ENCODE peak calls at places on chromosomes 3 and 15, in eight cellular contexts. R is stomach; E is anterior cingulate cortex; H is bronchial epithelial cell; A is pancreas; U is posterior vena cava; Z is HuH-7; L is stimulated activated CD8-positive, alpha-beta memory T cell treated with anti-CD3 and anti-CD28 coated beads, Interleukin-12 subunit alpha, Interleukin-12 subunit beta, amount 100 ng/mL, for 4 hours. G is an unnamed sample.

GRCh38 chr15:62964251-62964650 is 78.3 kb upstream of the TPM1 start:
- DNase-seq in U (no peak), Z (no peak), L (no peak), A (no peak), E (no peak), R (no peak), H (no peak), G (no peak)

GRCh38 chr15:85402195-85402921 is 22.0 kb downstream of the AKAP13 start:
- DNase-seq in H (no peak), E (no peak), R (no peak), L (no peak), A (no peak), Z (no peak), U (no peak), G (no peak)

GRCh38 chr15:69663441-69663840 is 210.8 kb downstream of the RPLP1 start:
- DNase-seq in R (no peak), A (no peak), L (no peak), E (no peak), U (peak), Z (no peak), H (no peak), G (no peak)

GRCh38 chr3:12399226-12399625 is 85.1 kb upstream of the TSEN2 start:
- DNase-seq in U (no peak), E (no peak), A (no peak), Z (no peak), R (no peak), H (no peak), L (no peak), G (no peak)

GRCh38 chr3:120227710-120228347 is 57.2 kb downstream of the GPR156 start:
- DNase-seq in Z (no peak), L (no peak), H (no peak), R (no peak), E (no peak), U (no peak), A (no peak), G (no peak)

GRCh38 chr3:141375381-141376301 is 7.3 kb downstream of the ZBTB38 start:
- DNase-seq in L (no peak), R (no peak), Z (no peak), U (no peak), A (no peak), E (no peak), H (no peak), G (no peak)

GRCh38 chr15:94327356-94327936 is 96.1 kb downstream of the MCTP2 start:
- DNase-seq in Z (peak), H (peak), L (no peak), E (no peak), R (no peak), U (no peak), A (no peak), G (peak)

GRCh38 chr15:29055876-29056275 is 170.1 kb downstream of the APBA2 start:
- DNase-seq in E (no peak), H (no peak), A (no peak), L (no peak), U (no peak), R (no peak), Z (no peak), G (no peak)

GRCh38 chr15:43800286-43801136 is at the start of gene HYPK:
- DNase-seq in R (peak), H (peak), Z (peak), E (peak), L (peak), A (peak), U (peak), G (peak)

G was measured in natural killer cell treated with Interleukin-12 subunit alpha and Interleukin-12 subunit beta and Interleukin-15 and Interleukin-18, amount 100 ng/mL, for 72 hours.